ENCODE peak calls at places on chromosomes 11 and 22, in four cellular contexts. B, X, Q and R are unnamed samples.

GRCh38 chr11:126834573-126834972 is 166.0 kb downstream of the KIRREL3 start:
- DNase-seq in B (no peak), X (no peak), Q (no peak), R (no peak)

GRCh38 chr11:125351045-125351867 is 144.8 kb downstream of the FEZ1 start:
- DNase-seq in B (no peak), X (no peak), Q (no peak), R (no peak)

GRCh38 chr22:36252754-36253522 is at the start of gene APOL1:
- DNase-seq in B (no peak), X (peak; percentile 43), Q (no peak), R (peak; percentile 37)

GRCh38 chr11:5550440-5551095 is 2.2 kb upstream of the OR52H1 start:
- DNase-seq in B (no peak), X (peak; percentile 91), Q (no peak), R (no peak)

GRCh38 chr11:94144233-94144632 is 15.6 kb downstream of the PANX1 start:
- DNase-seq in B (no peak), X (no peak), Q (no peak), R (no peak)

GRCh38 chr11:119843760-119844330 is 114.8 kb upstream of the NECTIN1 start:
- DNase-seq in B (no peak), X (no peak), Q (peak; percentile 20), R (no peak)

GRCh38 chr11:67373916-67374570 is 645 bp upstream of the CLCF1 start:
- DNase-seq in B (no peak), X (peak; percentile 96), Q (peak; percentile 96), R (peak; percentile 53)

GRCh38 chr11:126638663-126639062 is 283.2 kb downstream of the ST3GAL4 start:
- DNase-seq in B (no peak), X (no peak), Q (no peak), R (no peak)

GRCh38 chr11:74371269-74372039 is 26.8 kb downstream of the PGM2L1 start:
- DNase-seq in B (no peak), X (peak; percentile 80), Q (peak; percentile 20), R (no peak)

GRCh38 chr11:77508031-77508430 is 34.1 kb upstream of the PAK1 start:
- DNase-seq in B (no peak), X (no peak), Q (no peak), R (no peak)
- TF ChIP-seq CTCF in B (no peak), X (no peak), Q (no peak), R (no peak)

GRCh38 chr11:2096919-2097301 is 42.3 kb downstream of the IGF2 start:
- DNase-seq in B (peak; percentile 24), X (no peak), Q (no peak), R (no peak)
- H3K27ac ChIP-seq in B (peak overlapping the region; percentile 58), X (peak overlapping the region; percentile 88), Q (no peak overlapping the region), R (peak overlapping the region; percentile 90)

GRCh38 chr11:110762596-110762995 is 50.4 kb upstream of the ARHGAP20 start:
- DNase-seq in B (no peak), X (peak; percentile 49), Q (no peak), R (no peak)
- TF ChIP-seq CTCF in B (no peak), X (no peak), Q (no peak), R (no peak)

DNA sequence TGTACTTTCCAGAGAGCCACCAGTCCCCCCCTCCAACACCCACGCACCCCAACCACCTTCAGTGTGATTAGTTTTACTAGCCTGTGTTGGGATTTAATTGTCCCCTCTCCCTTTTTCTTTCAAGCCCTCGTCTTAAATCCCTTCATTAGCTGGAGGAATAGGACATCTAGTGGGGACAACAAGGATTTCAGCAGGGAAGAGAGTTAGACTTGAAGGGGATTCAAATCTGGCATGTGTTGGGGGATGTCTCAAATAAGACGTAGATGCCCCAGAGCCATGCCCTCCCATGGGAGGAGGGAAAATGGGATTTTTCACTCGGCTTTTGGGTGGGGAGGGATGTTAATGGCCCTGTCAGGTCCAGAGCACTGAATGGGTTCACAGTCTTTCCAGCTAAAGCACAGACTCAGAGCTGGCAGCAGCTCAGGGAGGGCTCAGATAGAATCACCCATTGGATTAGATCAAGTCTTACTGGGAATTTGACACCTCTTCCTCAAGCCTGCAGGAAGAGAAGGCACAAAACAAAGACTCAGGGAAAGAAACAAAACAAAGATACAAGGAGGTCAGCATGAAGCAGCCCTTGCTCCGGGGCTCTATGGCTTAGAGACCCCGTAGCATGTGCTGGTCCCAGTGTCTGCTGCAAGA is 10.7 kb downstream of the INS start:
- DNase-seq in B (no peak), X (peak; percentile 59), Q (peak; percentile 55), R (no peak)
- H3K27ac ChIP-seq in B (no peak overlapping the region), X (no peak overlapping the region), Q (no peak overlapping the region), R (no peak overlapping the region)

GRCh38 chr11:2526808-2527381 is 82.1 kb downstream of the KCNQ1 start:
- DNase-seq in B (peak; percentile 37), X (no peak), Q (no peak), R (peak; percentile 37)
- TF ChIP-seq CTCF in B (no peak), X (no peak), Q (no peak), R (peak; percentile 12)